ENCODE peak calls at places on chromosomes 2 and 18, in ten cellular contexts. B is naive thymus-derived CD8-positive, alpha-beta T cell; T is adrenal gland; Y is CD8-positive, alpha-beta memory T cell; F is activated T-cell treated with anti-CD3 and anti-CD28 coated beads for 1 hour; P is CD14-positive monocyte; I is immature natural killer cell; N is NCI-H774; O is HL-60; A is epithelial cell of esophagus. J is an unnamed sample.

GRCh38 chr18:11145413-11146191 is 3.8 kb downstream of the PIEZO2 start:
- DNase-seq in N (no peak), T (no peak), A (no peak), F (no peak), I (no peak), O (no peak), P (no peak), B (no peak), Y (no peak), J (no peak)

GRCh38 chr2:231332388-231332787 is 63.1 kb upstream of the B3GNT7 start:
- DNase-seq in T (no peak), F (no peak), O (no peak), Y (no peak), N (no peak), I (no peak), P (no peak), A (no peak), B (no peak), J (no peak)

GRCh38 chr2:182924311-182924710 is 57.9 kb upstream of the FRZB start:
- DNase-seq in B (no peak), I (no peak), Y (no peak), N (no peak), P (no peak), T (peak), F (no peak), A (peak), O (no peak), J (no peak)

GRCh38 chr2:98390571-98391476 is 44.6 kb downstream of the CNGA3 start:
- DNase-seq in O (no peak), A (no peak), N (no peak), I (no peak), P (no peak), Y (no peak), F (no peak), B (no peak), T (no peak), J (no peak)

GRCh38 chr18:48993586-48993985 is 42.8 kb upstream of the SMAD7 start:
- DNase-seq in Y (no peak), P (no peak), O (no peak), T (no peak), N (no peak), I (no peak), A (peak), B (no peak), F (no peak), J (no peak)

GRCh38 chr2:127651987-127652550 is 6.1 kb downstream of the GPR17 start:
- DNase-seq in Y (no peak), F (no peak), B (no peak), P (no peak), I (no peak), N (no peak), O (no peak), T (no peak), A (no peak), J (no peak)

GRCh38 chr2:233368756-233369155 is 14.5 kb downstream of the DGKD start:
- DNase-seq in P (no peak), Y (no peak), N (no peak), O (no peak), I (no peak), F (no peak), B (no peak), A (no peak), T (no peak), J (no peak)

GRCh38 chr2:226644342-226644957 is 155.2 kb downstream of the IRS1 start:
- DNase-seq in B (no peak), F (no peak), O (no peak), N (no peak), P (no peak), T (no peak), A (peak), Y (no peak), I (no peak), J (no peak)

GRCh38 chr2:47189635-47190034 is 34.5 kb upstream of the STPG4 start:
- DNase-seq in B (no peak), O (no peak), I (no peak), P (no peak), Y (no peak), T (no peak), N (no peak), A (peak), F (no peak), J (no peak)

GRCh38 chr2:187783446-187783845 is 229.2 kb upstream of the TFPI start:
- DNase-seq in N (no peak), O (no peak), T (no peak), P (no peak), B (no peak), A (peak), F (no peak), I (no peak), Y (no peak), J (no peak)

GRCh38 chr2:134258684-134259408 is 5.0 kb downstream of the MGAT5 start:
- DNase-seq in F (peak), N (no peak), B (peak), T (no peak), A (no peak), Y (peak), P (no peak), I (peak), O (no peak), J (no peak)

GRCh38 chr18:78999939-79000338 is 20.3 kb downstream of the SALL3 start:
- DNase-seq in B (no peak), F (no peak), T (no peak), I (no peak), Y (no peak), P (no peak), N (peak), A (peak), O (no peak), J (no peak)

GRCh38 chr18:13264091-13264777 is 45.7 kb downstream of the LDLRAD4 start:
- DNase-seq in P (no peak), Y (no peak), B (no peak), N (no peak), F (no peak), O (no peak), I (no peak), T (no peak), A (no peak), J (no peak)

GRCh38 chr2:150133623-150134022 is 353.8 kb downstream of the RND3 start:
- DNase-seq in A (peak), P (no peak), O (peak), N (peak), F (no peak), T (peak), Y (no peak), B (no peak), I (no peak), J (no peak)

GRCh38 chr2:79713131-79713785 is 200.4 kb downstream of the CTNNA2 start:
- DNase-seq in P (no peak), I (no peak), O (no peak), T (no peak), B (no peak), A (no peak), Y (no peak), N (no peak), F (no peak), J (no peak)

GRCh38 chr2:223972656-223973102 is 15.4 kb downstream of the MRPL44 start:
- DNase-seq in B (no peak), N (no peak), Y (no peak), I (no peak), O (no peak), T (no peak), A (no peak), F (no peak), P (no peak), J (no peak)

GRCh38 chr2:164920430-164920829 is 34.9 kb downstream of the SLC38A11 start:
- DNase-seq in B (no peak), F (no peak), Y (no peak), P (no peak), O (no peak), N (no peak), A (peak), I (no peak), T (peak), J (no peak)

GRCh38 chr18:80022613-80023012 is 11.6 kb upstream of the RBFA start:
- DNase-seq in O (peak), F (no peak), I (peak), T (no peak), N (no peak), Y (no peak), P (no peak), B (peak), A (peak), J (no peak)

GRCh38 chr2:181138816-181139215 is 158.4 kb downstream of the UBE2E3 start:
- DNase-seq in N (no peak), T (no peak), Y (no peak), O (no peak), F (no peak), A (peak), B (no peak), P (no peak), I (no peak), J (no peak)

GRCh38 chr18:77164762-77165485 is 32.3 kb upstream of the MBP start:
- DNase-seq in Y (no peak), B (no peak), P (no peak), F (no peak), I (peak), N (no peak), T (no peak), O (no peak), A (no peak), J (no peak)

GRCh38 chr2:69604026-69604678 is 39.4 kb downstream of the AAK1 start:
- DNase-seq in P (no peak), T (peak), I (no peak), Y (no peak), O (no peak), A (no peak), F (no peak), B (no peak), N (no peak), J (no peak)

GRCh38 chr2:136927156-136927555 is 161.8 kb downstream of the THSD7B start:
- DNase-seq in I (no peak), Y (no peak), A (no peak), O (no peak), B (no peak), P (no peak), F (no peak), T (no peak), N (no peak), J (no peak)

GRCh38 chr2:55137024-55137958 is 87.0 kb upstream of the RTN4 start:
- DNase-seq in I (no peak), O (no peak), B (no peak), P (peak), Y (no peak), A (no peak), T (no peak), N (no peak), F (no peak), J (no peak)

GRCh38 chr2:46521215-46521683 is 41.9 kb downstream of the TMEM247 start:
- DNase-seq in Y (no peak), O (no peak), P (no peak), I (no peak), A (no peak), N (no peak), B (no peak), F (no peak), T (peak), J (no peak)

GRCh38 chr2:71846669-71847291 is 300.9 kb downstream of the CYP26B1 start:
- DNase-seq in T (no peak), O (no peak), B (no peak), I (no peak), A (peak), N (no peak), P (no peak), F (no peak), Y (no peak), J (no peak)

GRCh38 chr2:100945930-100946607 is 56.0 kb upstream of the RPL31 start:
- DNase-seq in P (no peak), I (no peak), Y (no peak), N (no peak), T (no peak), O (no peak), F (no peak), A (no peak), B (no peak), J (no peak)

GRCh38 chr2:102282646-102283045 is 28.7 kb upstream of the IL1RL1 start:
- DNase-seq in Y (no peak), P (no peak), T (no peak), N (no peak), O (no peak), I (no peak), F (no peak), B (no peak), A (no peak), J (no peak)

GRCh38 chr2:220556658-220557057 is 929.2 kb downstream of the SLC4A3 start:
- DNase-seq in P (no peak), I (no peak), O (no peak), N (no peak), F (no peak), B (no peak), T (no peak), Y (no peak), A (peak), J (no peak)

GRCh38 chr18:32368170-32368569 is 102.5 kb downstream of the GAREM1 start:
- DNase-seq in I (no peak), P (no peak), A (peak), Y (no peak), T (peak), B (no peak), N (no peak), O (no peak), F (no peak), J (no peak)

GRCh38 chr2:60552851-60553495 is 481 bp downstream of the BCL11A start:
- DNase-seq in I (no peak), Y (no peak), A (no peak), N (no peak), O (no peak), F (no peak), B (no peak), P (no peak), T (no peak), J (no peak)

J was measured in stimulated activated naive CD4-positive, alpha-beta T cell.